ENCODE peak calls at places on chromosomes 12 and 14, in seven cellular contexts. Z is left kidney; N is T47D; G is foreskin fibroblast; E is neural progenitor cell; K is CD4-positive, alpha-beta T cell; T is PC-3. V is an unnamed sample.

GRCh38 chr14:92783813-92784431 is 10.2 kb upstream of the GOLGA5 start:
- DNase-seq in Z (peak; percentile 79), N (peak; percentile 84), G (peak; percentile 74), E (peak; percentile 43), K (peak; percentile 14), T (peak; percentile 85), V (peak; percentile 56)

GRCh38 chr12:121754836-121755235 is 38.7 kb downstream of the RHOF start:
- DNase-seq in Z (no peak), N (peak; percentile 93), G (no peak), E (no peak), K (no peak), T (no peak), V (no peak)

GRCh38 chr12:13536219-13536910 is 339.8 kb downstream of the EMP1 start:
- DNase-seq in Z (no peak), N (no peak), G (no peak), E (no peak), K (no peak), T (no peak), V (no peak)

GRCh38 chr14:64878775-64879634 is 702 bp downstream of the SPTB start:
- DNase-seq in Z (peak; percentile 95), N (no peak), G (peak; percentile 9), E (peak; percentile 37), K (peak; percentile 1), T (no peak), V (no peak)

GRCh38 chr12:89960607-89961394 is 252.2 kb upstream of the ATP2B1 start:
- DNase-seq in Z (no peak), N (peak; percentile 20), G (peak; percentile 68), E (no peak), K (no peak), T (peak; percentile 89), V (peak; percentile 22)

GRCh38 chr12:51976376-51977160 is 25.1 kb downstream of the ACVR1B start:
- DNase-seq in Z (peak; percentile 88), N (no peak), G (peak; percentile 65), E (no peak), K (no peak), T (no peak), V (no peak)

GRCh38 chr14:92794547-92794941 is 439 bp downstream of the GOLGA5 start:
- DNase-seq in Z (peak; percentile 49), N (peak; percentile 16), G (peak; percentile 17), E (peak; percentile 42), K (no peak), T (no peak), V (no peak)

GRCh38 chr14:22979748-22980392 is 2.5 kb downstream of the AJUBA start:
- DNase-seq in Z (no peak), N (no peak), G (peak; percentile 43), E (no peak), K (no peak), T (no peak), V (peak; percentile 56)

GRCh38 chr12:56040963-56041578 is 647 bp upstream of the RPS26 start:
- DNase-seq in Z (no peak), N (no peak), G (no peak), E (no peak), K (no peak), T (no peak), V (no peak)

GRCh38 chr14:28308727-28309126 is 457.9 kb upstream of the FOXG1 start:
- DNase-seq in Z (no peak), N (no peak), G (peak; percentile 76), E (no peak), K (no peak), T (peak; percentile 87), V (peak; percentile 90)

GRCh38 chr14:74571901-74572828 is 39.9 kb downstream of the LTBP2 start:
- DNase-seq in Z (peak; percentile 95), N (peak; percentile 34), G (peak; percentile 97), E (no peak), K (no peak), T (peak; percentile 97), V (peak; percentile 100)

GRCh38 chr12:29116414-29116813 is 32.7 kb upstream of the FAR2 start:
- DNase-seq in Z (peak; percentile 68), N (no peak), G (no peak), E (no peak), K (no peak), T (no peak), V (no peak)

GRCh38 chr14:73696466-73697390 is 17.5 kb downstream of the PNMA1 start:
- DNase-seq in Z (no peak), N (no peak), G (peak; percentile 79), E (no peak), K (no peak), T (peak; percentile 97), V (peak; percentile 81)

GRCh38 chr12:26271889-26272492 is 76.6 kb downstream of the SSPN start:
- DNase-seq in Z (peak; percentile 66), N (no peak), G (peak; percentile 90), E (no peak), K (no peak), T (peak; percentile 68), V (no peak)

V was measured in LHCN-M2.